ENCODE peak calls at places on chromosomes 7 and 10, in four cellular contexts. One of them, this sample, is unnamed. For H3K4me1, the result is how much of the 10 kb centered on the place peaks cover.

GRCh38 chr10:17216217-17216900 is 11.7 kb upstream of the VIM start:
- DNase-seq in Panc1: no peak
- DNase-seq in prostate gland: no peak
- DNase-seq in SK-N-SH: no peak
- DNase-seq in this sample: no peak

GRCh38 chr7:100706672-100707311 is 871 bp downstream of the POP7 start:
- DNase-seq in Panc1: no peak
- DNase-seq in prostate gland: no peak
- DNase-seq in SK-N-SH: peak
- DNase-seq in this sample: no peak

GRCh38 chr10:12902135-12902572 is 99.4 kb downstream of the CCDC3 start:
- DNase-seq in Panc1: peak
- DNase-seq in prostate gland: peak
- DNase-seq in SK-N-SH: peak
- DNase-seq in this sample: peak

GRCh38 chr7:24980695-24981543 is 941 bp upstream of the OSBPL3 start:
- DNase-seq in Panc1: no peak
- DNase-seq in prostate gland: no peak
- DNase-seq in SK-N-SH: no peak
- DNase-seq in this sample: peak

GRCh38 chr7:150740053-150740452 is 2.8 kb downstream of the GIMAP5 start:
- DNase-seq in Panc1: no peak
- DNase-seq in prostate gland: no peak
- DNase-seq in SK-N-SH: no peak
- DNase-seq in this sample: no peak

GRCh38 chr10:29381230-29381563 is 92.3 kb downstream of the LYZL1 start:
- DNase-seq in Panc1: no peak
- DNase-seq in prostate gland: no peak
- DNase-seq in SK-N-SH: no peak
- DNase-seq in this sample: no peak

GRCh38 chr7:73978681-73979563 is 49.1 kb upstream of the ELN start:
- DNase-seq in Panc1: peak
- DNase-seq in prostate gland: no peak
- DNase-seq in SK-N-SH: peak
- DNase-seq in this sample: peak

GRCh38 chr10:22605168-22605567 is 109.2 kb downstream of the PIP4K2A start:
- DNase-seq in Panc1: no peak
- DNase-seq in prostate gland: no peak
- DNase-seq in SK-N-SH: no peak
- DNase-seq in this sample: no peak

GRCh38 chr7:157865351-157866165 is 528.8 kb downstream of the DNAJB6 start:
- DNase-seq in Panc1: no peak
- DNase-seq in prostate gland: no peak
- DNase-seq in SK-N-SH: no peak
- DNase-seq in this sample: no peak

GRCh38 chr7:157863906-157864810 is 527.4 kb downstream of the DNAJB6 start:
- DNase-seq in Panc1: no peak
- DNase-seq in prostate gland: no peak
- DNase-seq in SK-N-SH: no peak
- DNase-seq in this sample: no peak

GRCh38 chr7:157863176-157863575 is 526.4 kb downstream of the DNAJB6 start:
- DNase-seq in Panc1: no peak
- DNase-seq in prostate gland: no peak
- DNase-seq in SK-N-SH: no peak
- DNase-seq in this sample: no peak

GRCh38 chr7:157866525-157866924 is 529.7 kb downstream of the DNAJB6 start:
- DNase-seq in Panc1: no peak
- DNase-seq in prostate gland: no peak
- DNase-seq in SK-N-SH: no peak
- DNase-seq in this sample: no peak

DNA sequence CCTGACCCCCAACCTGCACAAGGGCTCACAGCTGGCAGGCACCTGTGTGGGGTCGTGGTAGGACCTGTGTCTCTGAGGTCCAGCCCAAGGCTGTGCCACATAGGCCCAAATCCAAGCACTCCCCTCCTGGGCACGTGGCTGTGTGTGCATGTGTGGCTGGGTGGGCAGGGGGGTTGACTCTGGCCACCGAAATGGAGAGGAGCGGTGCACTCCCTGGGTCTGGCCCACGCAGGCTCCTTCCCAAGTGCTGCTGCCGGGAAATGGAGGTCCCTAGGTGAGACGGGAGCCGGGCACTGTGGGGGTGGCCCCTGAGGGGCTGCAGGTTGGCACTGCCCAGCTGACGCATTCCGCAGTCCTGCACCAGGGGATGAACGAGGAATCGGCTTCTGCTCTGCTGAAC is 528.1 kb downstream of the DNAJB6 start:
- DNase-seq in Panc1: no peak
- DNase-seq in prostate gland: no peak
- DNase-seq in SK-N-SH: no peak
- DNase-seq in this sample: no peak
- H3K4me3 ChIP-seq in Panc1: no peak
- H3K4me3 ChIP-seq in prostate gland: no peak
- H3K4me3 ChIP-seq in SK-N-SH: no peak
- H3K4me3 ChIP-seq in this sample: no peak

GRCh38 chr10:79149345-79149661 is 80.5 kb downstream of the ZMIZ1 start:
- DNase-seq in Panc1: no peak
- DNase-seq in prostate gland: no peak
- DNase-seq in SK-N-SH: no peak
- DNase-seq in this sample: no peak
- H3K4me1 ChIP-seq in Panc1: under half
- H3K4me1 ChIP-seq in prostate gland: under half
- H3K4me1 ChIP-seq in SK-N-SH: half or more
- H3K4me1 ChIP-seq in this sample: half or more

GRCh38 chr10:5973069-5973468 is 4.3 kb downstream of the IL15RA start:
- DNase-seq in Panc1: no peak
- DNase-seq in prostate gland: no peak
- DNase-seq in SK-N-SH: no peak
- DNase-seq in this sample: no peak

GRCh38 chr10:5975641-5976473 is 1.5 kb downstream of the IL15RA start:
- DNase-seq in Panc1: no peak
- DNase-seq in prostate gland: no peak
- DNase-seq in SK-N-SH: no peak
- DNase-seq in this sample: no peak

GRCh38 chr10:5981529-5981928 is 4.2 kb upstream of the IL15RA start:
- DNase-seq in Panc1: no peak
- DNase-seq in prostate gland: no peak
- DNase-seq in SK-N-SH: no peak
- DNase-seq in this sample: no peak

GRCh38 chr10:5976689-5977470 is 463 bp downstream of the IL15RA start:
- DNase-seq in Panc1: no peak
- DNase-seq in prostate gland: peak
- DNase-seq in SK-N-SH: no peak
- DNase-seq in this sample: peak

GRCh38 chr10:5977471-5978370 is at the start of gene IL15RA:
- DNase-seq in Panc1: no peak
- DNase-seq in prostate gland: peak
- DNase-seq in SK-N-SH: peak
- DNase-seq in this sample: no peak
- TF ChIP-seq POLR2AphosphoS5 in Panc1: no peak
- TF ChIP-seq POLR2AphosphoS5 in prostate gland: peak
- TF ChIP-seq POLR2AphosphoS5 in SK-N-SH: no peak
- TF ChIP-seq POLR2AphosphoS5 in this sample: no peak

GRCh38 chr7:33907625-33908024 is 2.3 kb downstream of the BMPER start:
- DNase-seq in Panc1: no peak
- DNase-seq in prostate gland: no peak
- DNase-seq in SK-N-SH: no peak
- DNase-seq in this sample: no peak

GRCh38 chr7:33905389-33906032 is at the start of gene BMPER:
- DNase-seq in Panc1: no peak
- DNase-seq in prostate gland: peak
- DNase-seq in SK-N-SH: peak
- DNase-seq in this sample: no peak

GRCh38 chr7:33906697-33907096 is 1.4 kb downstream of the BMPER start:
- DNase-seq in Panc1: no peak
- DNase-seq in prostate gland: no peak
- DNase-seq in SK-N-SH: no peak
- DNase-seq in this sample: no peak

GRCh38 chr7:33903770-33904679 is 1.3 kb upstream of the BMPER start:
- DNase-seq in Panc1: no peak
- DNase-seq in prostate gland: no peak
- DNase-seq in SK-N-SH: peak
- DNase-seq in this sample: no peak

GRCh38 chr7:33904680-33905388 is 505 bp upstream of the BMPER start:
- DNase-seq in Panc1: no peak
- DNase-seq in prostate gland: no peak
- DNase-seq in SK-N-SH: peak
- DNase-seq in this sample: no peak
- H3K4me3 ChIP-seq in Panc1: peak
- H3K4me3 ChIP-seq in prostate gland: peak
- H3K4me3 ChIP-seq in SK-N-SH: peak
- H3K4me3 ChIP-seq in this sample: peak

DNA sequence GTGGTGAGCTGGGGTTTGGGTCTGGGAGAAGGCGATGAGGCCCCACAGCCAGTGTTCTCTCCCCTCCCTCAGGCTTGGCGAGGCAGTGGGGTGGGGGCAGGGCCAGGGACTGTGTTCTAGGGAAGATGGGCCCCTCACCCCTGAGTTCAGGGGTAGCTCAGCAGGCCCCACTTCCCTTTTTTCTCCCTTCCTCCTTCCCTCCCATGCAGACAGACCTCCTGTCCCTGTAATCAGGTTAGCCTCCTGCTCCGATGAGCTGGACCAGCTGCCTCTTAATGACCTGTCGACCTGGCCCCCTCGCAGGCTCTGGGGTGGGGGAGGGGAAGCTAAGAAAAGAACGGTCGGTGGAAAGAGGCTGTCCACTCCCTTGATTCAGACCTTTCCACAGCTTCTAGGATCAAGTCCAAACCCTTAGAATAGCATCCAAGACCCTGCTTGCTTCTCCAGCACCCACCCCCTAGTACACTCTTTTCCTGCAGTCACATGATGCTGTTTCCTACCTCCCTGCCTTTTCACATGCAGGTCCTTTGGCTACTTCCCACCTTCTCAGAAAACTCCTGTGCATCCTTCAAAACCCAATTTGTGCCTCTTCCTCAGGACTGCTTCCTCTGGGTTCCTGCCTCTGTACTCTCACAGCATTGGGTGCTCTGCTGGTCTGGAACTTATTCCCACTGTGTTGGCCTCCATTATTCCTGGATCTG is 64.1 kb downstream of the ZMIZ1 start:
- DNase-seq in Panc1: no peak
- DNase-seq in prostate gland: no peak
- DNase-seq in SK-N-SH: peak
- DNase-seq in this sample: no peak
- H3K4me1 ChIP-seq in Panc1: under half
- H3K4me1 ChIP-seq in prostate gland: under half
- H3K4me1 ChIP-seq in SK-N-SH: half or more
- H3K4me1 ChIP-seq in this sample: half or more

DNA sequence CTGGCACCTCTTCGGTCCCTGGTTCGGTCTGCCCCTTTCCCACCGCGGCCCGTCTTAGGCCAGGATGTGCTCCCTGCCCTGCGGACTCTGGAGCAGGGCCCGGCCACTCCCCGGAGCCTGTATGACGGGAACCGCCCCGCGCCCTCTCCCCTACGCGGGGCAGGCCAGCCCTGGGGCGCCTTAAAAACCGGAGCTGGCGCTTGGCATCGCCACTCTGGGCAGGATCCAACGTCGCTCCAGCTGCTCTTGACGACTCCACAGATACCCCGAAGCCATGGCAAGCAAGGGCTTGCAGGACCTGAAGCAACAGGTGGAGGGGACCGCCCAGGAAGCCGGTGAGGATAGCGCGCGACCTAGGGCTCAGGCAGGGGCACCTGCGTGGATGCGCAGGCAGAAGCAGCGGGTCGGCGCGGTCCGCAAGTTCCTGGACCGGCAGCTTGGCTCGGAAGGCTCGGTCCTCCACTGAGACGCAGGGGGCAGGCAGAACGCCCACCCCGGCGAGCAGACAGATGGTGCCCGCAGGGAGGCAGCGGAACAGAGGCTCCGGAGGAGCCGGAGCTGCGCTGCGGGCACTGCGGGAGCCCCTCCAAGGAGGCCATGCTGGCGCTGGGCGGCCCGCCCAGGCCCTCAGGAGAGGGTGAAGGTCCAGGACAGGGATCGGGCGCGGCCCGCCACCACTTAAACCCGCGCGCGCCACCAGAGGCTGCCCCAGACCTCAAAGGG is at the start of gene ADIRF:
- DNase-seq in Panc1: no peak
- DNase-seq in prostate gland: peak
- DNase-seq in SK-N-SH: no peak
- DNase-seq in this sample: peak
- TF ChIP-seq POLR2AphosphoS5 in Panc1: no peak
- TF ChIP-seq POLR2AphosphoS5 in prostate gland: peak
- TF ChIP-seq POLR2AphosphoS5 in SK-N-SH: no peak
- TF ChIP-seq POLR2AphosphoS5 in this sample: no peak

DNA sequence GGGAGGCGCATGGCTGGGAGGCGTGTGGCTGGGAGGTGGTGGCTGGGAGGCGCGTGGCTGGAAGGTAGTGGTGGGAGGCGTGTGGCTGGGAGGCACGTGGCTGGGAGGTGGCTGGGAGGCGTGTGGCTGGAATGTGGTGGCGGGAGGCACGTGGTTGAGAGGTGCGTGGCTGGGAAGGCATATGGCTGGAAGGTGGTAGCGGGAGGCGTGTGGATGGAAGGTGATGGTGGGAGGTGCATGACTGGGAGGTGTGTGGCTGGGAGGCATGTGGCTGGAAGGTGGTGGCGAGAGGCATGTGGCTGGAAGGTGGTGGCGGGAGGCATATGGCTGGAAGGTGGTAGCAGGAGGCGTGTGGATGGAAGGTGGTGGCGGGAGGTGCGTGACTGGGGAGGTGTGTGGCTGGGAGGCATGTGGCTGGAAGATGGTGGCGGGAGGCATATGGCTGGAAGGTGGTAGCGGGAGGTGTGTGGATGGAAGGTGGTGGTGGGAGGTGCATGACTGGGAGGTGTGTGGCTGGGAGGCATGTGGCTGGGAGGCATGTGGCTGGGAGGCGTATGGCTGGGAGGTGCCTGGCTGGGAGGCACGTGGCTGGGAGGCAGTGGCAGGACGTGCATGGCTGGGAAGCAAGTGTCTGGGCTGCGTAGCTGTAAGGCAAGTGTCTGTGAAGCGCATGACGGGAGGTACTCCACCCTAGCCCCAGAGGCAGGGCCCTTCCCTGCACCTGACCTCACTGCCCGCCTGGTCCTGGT is 35.0 kb downstream of the FOXK1 start:
- DNase-seq in Panc1: no peak
- DNase-seq in prostate gland: no peak
- DNase-seq in SK-N-SH: no peak
- DNase-seq in this sample: no peak
- H3K4me3 ChIP-seq in Panc1: no peak
- H3K4me3 ChIP-seq in prostate gland: no peak
- H3K4me3 ChIP-seq in SK-N-SH: no peak
- H3K4me3 ChIP-seq in this sample: no peak

This sample was measured in vagina.